ENCODE peak calls at places on chromosomes 3 and 15, in seven cellular contexts. Z, G, F, Y, X, B and L are unnamed samples.

GRCh38 chr3:187852842-187853727 is 107.8 kb upstream of the BCL6 start:
- DNase-seq in X (no peak), G (no peak), B (no peak), Z (peak), F (no peak), Y (no peak), L (no peak)

GRCh38 chr3:61768284-61769012 is 207.1 kb downstream of the PTPRG start:
- DNase-seq in F (no peak), G (no peak), Y (no peak), B (no peak), Z (peak), X (no peak), L (no peak)

GRCh38 chr3:15063238-15063637 is 1.9 kb downstream of the MRPS25 start:
- DNase-seq in X (no peak), Y (no peak), G (no peak), F (no peak), B (no peak), Z (no peak), L (no peak)

GRCh38 chr3:188176476-188176875 is 22.5 kb downstream of the LPP start:
- DNase-seq in B (no peak), G (no peak), F (no peak), Z (no peak), Y (no peak), X (no peak), L (no peak)

GRCh38 chr15:63089260-63090043 is 32.2 kb upstream of the LACTB start:
- DNase-seq in X (no peak), F (no peak), Y (no peak), G (no peak), Z (no peak), B (no peak), L (no peak)

GRCh38 chr3:45943207-45943846 is at the start of gene CXCR6:
- DNase-seq in Y (no peak), X (no peak), Z (no peak), G (peak), F (no peak), B (no peak), L (no peak)

GRCh38 chr3:126524429-126524988 is 554 bp downstream of the CHST13 start:
- DNase-seq in B (no peak), G (no peak), X (no peak), Y (peak), Z (no peak), F (no peak), L (no peak)

GRCh38 chr3:50587806-50588758 is 18.8 kb downstream of the HEMK1 start:
- DNase-seq in G (no peak), X (no peak), Y (peak), B (no peak), Z (no peak), F (no peak), L (no peak)

GRCh38 chr3:177195941-177196472 is 1.3 kb downstream of the TBL1XR1 start:
- DNase-seq in Z (no peak), X (no peak), F (no peak), G (no peak), Y (no peak), B (no peak), L (no peak)

GRCh38 chr3:156615592-156616173 is 58.7 kb upstream of the TIPARP start:
- DNase-seq in B (no peak), Y (no peak), X (no peak), F (no peak), Z (peak), G (no peak), L (no peak)

GRCh38 chr15:69909719-69910444 is 187.8 kb downstream of the TLE3 start:
- DNase-seq in Y (no peak), F (no peak), X (no peak), B (no peak), Z (no peak), G (no peak), L (no peak)

GRCh38 chr3:139522421-139522820 is 17.1 kb downstream of the RBP1 start:
- DNase-seq in G (no peak), Z (no peak), B (no peak), F (no peak), X (no peak), Y (no peak), L (no peak)
- TF ChIP-seq CTCF in G (no peak), Z (no peak), B (no peak), F (no peak), X (no peak), Y (no peak), L (no peak)

GRCh38 chr15:77907824-77908751 is 169.4 kb downstream of the TBC1D2B start:
- DNase-seq in B (no peak), F (no peak), Z (peak), Y (peak), G (peak), X (peak), L (no peak)
- TF ChIP-seq CTCF in B (no peak), F (no peak), Z (peak), Y (peak), G (peak), X (no peak), L (no peak)

GRCh38 chr3:123314409-123315270 is 112.9 kb downstream of the SEC22A start:
- DNase-seq in B (no peak), Y (no peak), Z (no peak), F (no peak), X (no peak), G (no peak), L (no peak)
- TF ChIP-seq CTCF in B (no peak), Y (no peak), Z (no peak), F (no peak), X (no peak), G (no peak), L (no peak)

DNA sequence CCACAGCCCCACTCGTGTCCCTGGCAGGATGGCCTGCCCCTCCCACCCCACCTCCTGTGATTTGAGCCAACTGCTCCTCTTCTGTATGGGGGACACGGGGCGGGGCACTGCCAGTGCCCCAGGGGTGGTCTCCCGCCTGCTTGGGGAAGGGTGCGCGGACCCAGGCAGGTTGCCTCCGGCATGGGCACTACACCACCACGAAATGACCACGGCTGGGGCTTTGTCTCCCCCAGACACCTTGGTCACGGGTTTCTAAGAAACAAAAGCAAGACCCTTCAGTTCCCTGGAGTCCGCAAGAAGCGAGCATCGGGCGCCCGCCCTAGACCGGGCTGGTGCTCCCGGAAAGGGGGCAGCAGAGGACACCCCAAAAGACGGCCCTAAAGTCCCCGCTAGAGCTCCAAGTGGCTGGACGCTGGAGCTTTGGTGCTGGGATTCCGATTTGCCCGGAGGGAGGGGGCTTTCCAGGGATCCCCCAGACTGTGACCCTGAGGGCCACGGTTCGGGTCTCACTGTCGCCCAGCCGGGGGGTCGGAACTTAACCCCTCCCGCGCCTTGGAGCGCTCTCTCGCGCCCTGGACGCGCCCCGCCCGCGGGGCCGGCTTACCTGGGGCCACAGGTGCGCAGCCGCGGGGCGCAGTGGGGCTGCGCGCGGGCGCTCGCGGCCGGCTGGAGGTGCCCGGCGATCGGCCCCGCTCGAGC is 219.5 kb upstream of the PRICKLE2 start:
- DNase-seq in Z (peak), X (no peak), G (no peak), B (no peak), F (no peak), Y (no peak), L (no peak)
- TF ChIP-seq CTCF in Z (no peak), X (no peak), G (no peak), B (no peak), F (no peak), Y (no peak), L (no peak)

GRCh38 chr3:194711913-194712312 is 26.2 kb downstream of the FAM43A start:
- DNase-seq in B (no peak), Z (peak), Y (no peak), F (no peak), G (no peak), X (peak), L (no peak)
- TF ChIP-seq CTCF in B (no peak), Z (no peak), Y (no peak), F (no peak), G (no peak), X (no peak), L (no peak)

GRCh38 chr3:193782280-193782654 is 189.3 kb downstream of the OPA1 start:
- DNase-seq in G (no peak), Z (peak), X (peak), Y (no peak), F (no peak), B (no peak), L (no peak)
- TF ChIP-seq CTCF in G (no peak), Z (peak), X (no peak), Y (no peak), F (no peak), B (no peak), L (no peak)

GRCh38 chr15:38072507-38073277 is 138.3 kb downstream of the TMCO5A start:
- DNase-seq in F (peak), X (peak), B (no peak), G (no peak), Y (peak), Z (peak), L (no peak)
- TF ChIP-seq CTCF in F (peak), X (no peak), B (no peak), G (no peak), Y (no peak), Z (peak), L (no peak)

GRCh38 chr3:119145500-119146167 is at the start of gene TEX55:
- DNase-seq in G (no peak), Y (no peak), Z (peak), X (peak), F (no peak), B (no peak), L (no peak)
- TF ChIP-seq CTCF in G (peak), Y (peak), Z (peak), X (peak), F (peak), B (peak), L (no peak)

GRCh38 chr3:185199671-185200070 is 46.8 kb upstream of the C3orf70 start:
- DNase-seq in F (no peak), Z (no peak), Y (no peak), B (no peak), X (no peak), G (no peak), L (no peak)
- TF ChIP-seq CTCF in F (no peak), Z (no peak), Y (no peak), B (no peak), X (no peak), G (no peak), L (no peak)